ENCODE peak calls at places on chromosomes 2 and 18, in ten cellular contexts. One of them, this sample, is unnamed.

GRCh38 chr2:166841679-166842078 is 46.6 kb upstream of the XIRP2 start:
- DNase-seq in Peyer's patch: no peak
- DNase-seq in right lobe of liver: no peak
- DNase-seq in thyroid gland: no peak
- DNase-seq in body of pancreas: no peak
- DNase-seq in endothelial cell of umbilical vein: no peak
- DNase-seq in hepatocyte: no peak
- DNase-seq in colonic mucosa: no peak
- DNase-seq in adrenal gland: no peak
- DNase-seq in PC-9: no peak
- DNase-seq in this sample: no peak

GRCh38 chr18:36419188-36419912 is 121.8 kb downstream of the FHOD3 start:
- DNase-seq in endothelial cell of umbilical vein: no peak
- DNase-seq in thyroid gland: peak; percentile 71
- DNase-seq in Peyer's patch: no peak
- DNase-seq in colonic mucosa: no peak
- DNase-seq in body of pancreas: no peak
- DNase-seq in right lobe of liver: no peak
- DNase-seq in PC-9: no peak
- DNase-seq in adrenal gland: no peak
- DNase-seq in hepatocyte: no peak
- DNase-seq in this sample: no peak

GRCh38 chr2:226048625-226049024 is 649.1 kb downstream of the NYAP2 start:
- DNase-seq in PC-9: peak; percentile 90
- DNase-seq in Peyer's patch: no peak
- DNase-seq in hepatocyte: peak; percentile 16
- DNase-seq in colonic mucosa: no peak
- DNase-seq in body of pancreas: no peak
- DNase-seq in endothelial cell of umbilical vein: peak; percentile 31
- DNase-seq in thyroid gland: peak; percentile 7
- DNase-seq in adrenal gland: no peak
- DNase-seq in right lobe of liver: no peak
- DNase-seq in this sample: peak; percentile 48

GRCh38 chr18:9478545-9478944 is 3.2 kb downstream of the RALBP1 start:
- DNase-seq in Peyer's patch: no peak
- DNase-seq in thyroid gland: no peak
- DNase-seq in colonic mucosa: no peak
- DNase-seq in hepatocyte: no peak
- DNase-seq in body of pancreas: no peak
- DNase-seq in PC-9: no peak
- DNase-seq in endothelial cell of umbilical vein: no peak
- DNase-seq in adrenal gland: no peak
- DNase-seq in right lobe of liver: no peak
- DNase-seq in this sample: no peak

GRCh38 chr2:1584051-1584531 is 160.2 kb downstream of the PXDN start:
- DNase-seq in thyroid gland: no peak
- DNase-seq in Peyer's patch: no peak
- DNase-seq in colonic mucosa: no peak
- DNase-seq in body of pancreas: no peak
- DNase-seq in right lobe of liver: no peak
- DNase-seq in endothelial cell of umbilical vein: no peak
- DNase-seq in hepatocyte: no peak
- DNase-seq in adrenal gland: no peak
- DNase-seq in PC-9: no peak
- DNase-seq in this sample: no peak

GRCh38 chr2:84870306-84870705 is 10.6 kb downstream of the TRABD2A start:
- DNase-seq in PC-9: no peak
- DNase-seq in thyroid gland: no peak
- DNase-seq in right lobe of liver: no peak
- DNase-seq in colonic mucosa: no peak
- DNase-seq in endothelial cell of umbilical vein: no peak
- DNase-seq in body of pancreas: no peak
- DNase-seq in adrenal gland: no peak
- DNase-seq in hepatocyte: no peak
- DNase-seq in Peyer's patch: peak; percentile 38
- DNase-seq in this sample: no peak

GRCh38 chr2:69902213-69902922 is 8.6 kb downstream of the SNRNP27 start:
- DNase-seq in hepatocyte: no peak
- DNase-seq in Peyer's patch: peak; percentile 72
- DNase-seq in colonic mucosa: no peak
- DNase-seq in PC-9: no peak
- DNase-seq in adrenal gland: no peak
- DNase-seq in body of pancreas: no peak
- DNase-seq in thyroid gland: no peak
- DNase-seq in right lobe of liver: peak; percentile 46
- DNase-seq in endothelial cell of umbilical vein: no peak
- DNase-seq in this sample: no peak

GRCh38 chr18:46160050-46160798 is 56.0 kb downstream of the HAUS1 start:
- DNase-seq in hepatocyte: no peak
- DNase-seq in endothelial cell of umbilical vein: no peak
- DNase-seq in body of pancreas: no peak
- DNase-seq in thyroid gland: peak; percentile 50
- DNase-seq in adrenal gland: no peak
- DNase-seq in PC-9: peak; percentile 77
- DNase-seq in Peyer's patch: no peak
- DNase-seq in colonic mucosa: no peak
- DNase-seq in right lobe of liver: no peak
- DNase-seq in this sample: no peak

GRCh38 chr2:36834203-36834602 is 132.1 kb downstream of the STRN start:
- DNase-seq in colonic mucosa: no peak
- DNase-seq in body of pancreas: no peak
- DNase-seq in Peyer's patch: no peak
- DNase-seq in hepatocyte: no peak
- DNase-seq in PC-9: no peak
- DNase-seq in thyroid gland: no peak
- DNase-seq in endothelial cell of umbilical vein: no peak
- DNase-seq in adrenal gland: no peak
- DNase-seq in right lobe of liver: no peak
- DNase-seq in this sample: no peak

GRCh38 chr18:23547806-23548205 is 38.5 kb downstream of the NPC1 start:
- DNase-seq in hepatocyte: peak; percentile 60
- DNase-seq in PC-9: peak; percentile 74
- DNase-seq in Peyer's patch: no peak
- DNase-seq in endothelial cell of umbilical vein: no peak
- DNase-seq in right lobe of liver: no peak
- DNase-seq in thyroid gland: no peak
- DNase-seq in adrenal gland: peak; percentile 51
- DNase-seq in colonic mucosa: no peak
- DNase-seq in body of pancreas: no peak
- DNase-seq in this sample: no peak

GRCh38 chr2:174681099-174681982 is 82.9 kb downstream of the CHRNA1 start:
- DNase-seq in body of pancreas: no peak
- DNase-seq in colonic mucosa: no peak
- DNase-seq in adrenal gland: no peak
- DNase-seq in Peyer's patch: no peak
- DNase-seq in right lobe of liver: no peak
- DNase-seq in hepatocyte: peak; percentile 59
- DNase-seq in endothelial cell of umbilical vein: no peak
- DNase-seq in PC-9: no peak
- DNase-seq in thyroid gland: no peak
- DNase-seq in this sample: peak; percentile 68

GRCh38 chr2:222459983-222460382 is 35.6 kb downstream of the SGPP2 start:
- DNase-seq in endothelial cell of umbilical vein: no peak
- DNase-seq in right lobe of liver: no peak
- DNase-seq in body of pancreas: no peak
- DNase-seq in Peyer's patch: no peak
- DNase-seq in colonic mucosa: no peak
- DNase-seq in thyroid gland: no peak
- DNase-seq in PC-9: no peak
- DNase-seq in hepatocyte: no peak
- DNase-seq in adrenal gland: no peak
- DNase-seq in this sample: peak; percentile 23

GRCh38 chr2:182559623-182560022 is 132.8 kb upstream of the PDE1A start:
- DNase-seq in colonic mucosa: no peak
- DNase-seq in right lobe of liver: no peak
- DNase-seq in Peyer's patch: no peak
- DNase-seq in endothelial cell of umbilical vein: no peak
- DNase-seq in adrenal gland: no peak
- DNase-seq in body of pancreas: no peak
- DNase-seq in PC-9: no peak
- DNase-seq in thyroid gland: no peak
- DNase-seq in hepatocyte: no peak
- DNase-seq in this sample: no peak

GRCh38 chr2:231547315-231548110 is 17.3 kb upstream of the NMUR1 start:
- DNase-seq in endothelial cell of umbilical vein: no peak
- DNase-seq in thyroid gland: no peak
- DNase-seq in body of pancreas: no peak
- DNase-seq in Peyer's patch: no peak
- DNase-seq in adrenal gland: no peak
- DNase-seq in colonic mucosa: no peak
- DNase-seq in hepatocyte: no peak
- DNase-seq in PC-9: no peak
- DNase-seq in right lobe of liver: no peak
- DNase-seq in this sample: no peak
- H3K36me3 ChIP-seq in endothelial cell of umbilical vein: no peaks in the 10 kb centered on the region
- H3K36me3 ChIP-seq in thyroid gland: no peaks in the 10 kb centered on the region
- H3K36me3 ChIP-seq in body of pancreas: no peaks in the 10 kb centered on the region
- H3K36me3 ChIP-seq in Peyer's patch: no peaks in the 10 kb centered on the region
- H3K36me3 ChIP-seq in adrenal gland: no peaks in the 10 kb centered on the region
- H3K36me3 ChIP-seq in colonic mucosa: no peaks in the 10 kb centered on the region
- H3K36me3 ChIP-seq in hepatocyte: no peaks in the 10 kb centered on the region
- H3K36me3 ChIP-seq in PC-9: no peaks in the 10 kb centered on the region
- H3K36me3 ChIP-seq in right lobe of liver: no peaks in the 10 kb centered on the region
- H3K36me3 ChIP-seq in this sample: no peaks in the 10 kb centered on the region

DNA sequence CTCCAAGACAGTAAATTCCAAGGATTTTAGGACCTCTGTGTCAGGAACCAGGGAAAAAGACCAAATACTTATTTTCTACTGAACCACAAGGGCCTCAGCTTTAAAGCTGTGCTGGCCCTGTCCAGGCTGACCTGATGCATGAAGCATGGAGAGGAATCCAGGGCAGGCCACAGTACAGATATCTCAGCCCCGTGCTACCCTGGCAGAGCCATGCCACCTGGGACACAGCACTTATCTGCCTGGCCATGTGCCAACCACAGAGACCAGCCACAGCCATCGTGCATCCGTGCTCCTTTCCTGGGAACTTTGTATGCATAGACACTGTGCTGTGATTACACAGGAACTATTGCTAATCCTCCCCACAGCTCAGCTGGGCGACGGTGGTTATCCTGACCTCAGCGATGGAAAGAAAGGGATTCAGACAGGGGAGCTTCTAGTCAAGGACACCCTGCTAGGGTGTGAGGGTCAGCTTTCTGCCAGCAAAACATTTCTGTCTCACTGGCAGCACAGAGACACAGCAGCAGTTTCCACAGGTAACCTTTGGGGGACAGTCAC is 687.4 kb upstream of the ID2 start:
- DNase-seq in endothelial cell of umbilical vein: no peak
- DNase-seq in colonic mucosa: no peak
- DNase-seq in PC-9: no peak
- DNase-seq in body of pancreas: peak; percentile 38
- DNase-seq in Peyer's patch: no peak
- DNase-seq in right lobe of liver: peak; percentile 29
- DNase-seq in adrenal gland: peak; percentile 21
- DNase-seq in hepatocyte: no peak
- DNase-seq in thyroid gland: peak; percentile 88
- DNase-seq in this sample: peak; percentile 12
- H3K27ac ChIP-seq in endothelial cell of umbilical vein: no peak overlapping the region
- H3K27ac ChIP-seq in colonic mucosa: no peak overlapping the region
- H3K27ac ChIP-seq in PC-9: no peak overlapping the region
- H3K27ac ChIP-seq in body of pancreas: no peak overlapping the region
- H3K27ac ChIP-seq in Peyer's patch: no peak overlapping the region
- H3K27ac ChIP-seq in right lobe of liver: no peak overlapping the region
- H3K27ac ChIP-seq in adrenal gland: no peak overlapping the region
- H3K27ac ChIP-seq in hepatocyte: no peak overlapping the region
- H3K27ac ChIP-seq in thyroid gland: no peak overlapping the region
- H3K27ac ChIP-seq in this sample: no peak overlapping the region

GRCh38 chr2:9877026-9877425 is 33.8 kb downstream of the TAF1B start:
- DNase-seq in endothelial cell of umbilical vein: no peak
- DNase-seq in Peyer's patch: no peak
- DNase-seq in thyroid gland: no peak
- DNase-seq in body of pancreas: no peak
- DNase-seq in right lobe of liver: no peak
- DNase-seq in adrenal gland: no peak
- DNase-seq in colonic mucosa: no peak
- DNase-seq in PC-9: no peak
- DNase-seq in hepatocyte: no peak
- DNase-seq in this sample: no peak
- H3K36me3 ChIP-seq in endothelial cell of umbilical vein: peaks cover 6% of the 10 kb centered on the region
- H3K36me3 ChIP-seq in Peyer's patch: peaks cover 40% of the 10 kb centered on the region
- H3K36me3 ChIP-seq in thyroid gland: no peaks in the 10 kb centered on the region
- H3K36me3 ChIP-seq in body of pancreas: no peaks in the 10 kb centered on the region
- H3K36me3 ChIP-seq in right lobe of liver: no peaks in the 10 kb centered on the region
- H3K36me3 ChIP-seq in adrenal gland: peaks cover 16% of the 10 kb centered on the region
- H3K36me3 ChIP-seq in colonic mucosa: peaks cover 8% of the 10 kb centered on the region
- H3K36me3 ChIP-seq in PC-9: peaks cover 55% of the 10 kb centered on the region
- H3K36me3 ChIP-seq in hepatocyte: no peaks in the 10 kb centered on the region
- H3K36me3 ChIP-seq in this sample: peaks cover 56% of the 10 kb centered on the region

DNA sequence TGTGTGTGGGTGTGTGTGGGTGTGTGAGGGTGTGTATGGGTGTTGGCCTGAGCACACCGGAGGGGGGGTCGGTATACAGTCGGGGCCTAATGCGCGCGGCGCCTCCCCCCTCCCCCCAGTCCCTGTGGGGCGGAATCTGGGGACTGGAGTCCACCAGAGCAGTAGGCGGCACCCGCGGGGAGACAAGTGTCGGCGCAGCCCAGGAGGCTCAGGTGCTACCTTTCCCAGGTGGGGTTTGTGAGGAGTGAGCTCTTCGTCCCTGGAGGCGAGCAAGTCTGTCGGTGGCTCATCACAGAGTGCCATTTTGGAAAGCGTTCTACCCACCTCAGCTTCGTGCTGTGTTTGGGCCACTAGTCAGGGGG is 2896.1 kb upstream of the TEKT4 start:
- DNase-seq in thyroid gland: no peak
- DNase-seq in body of pancreas: no peak
- DNase-seq in colonic mucosa: no peak
- DNase-seq in endothelial cell of umbilical vein: no peak
- DNase-seq in right lobe of liver: no peak
- DNase-seq in adrenal gland: no peak
- DNase-seq in Peyer's patch: no peak
- DNase-seq in hepatocyte: no peak
- DNase-seq in PC-9: no peak
- DNase-seq in this sample: no peak
- H3K27ac ChIP-seq in thyroid gland: no peak overlapping the region
- H3K27ac ChIP-seq in body of pancreas: no peak overlapping the region
- H3K27ac ChIP-seq in colonic mucosa: no peak overlapping the region
- H3K27ac ChIP-seq in endothelial cell of umbilical vein: no peak overlapping the region
- H3K27ac ChIP-seq in right lobe of liver: no peak overlapping the region
- H3K27ac ChIP-seq in adrenal gland: no peak overlapping the region
- H3K27ac ChIP-seq in Peyer's patch: no peak overlapping the region
- H3K27ac ChIP-seq in hepatocyte: no peak overlapping the region
- H3K27ac ChIP-seq in PC-9: no peak overlapping the region
- H3K27ac ChIP-seq in this sample: no peak overlapping the region

DNA sequence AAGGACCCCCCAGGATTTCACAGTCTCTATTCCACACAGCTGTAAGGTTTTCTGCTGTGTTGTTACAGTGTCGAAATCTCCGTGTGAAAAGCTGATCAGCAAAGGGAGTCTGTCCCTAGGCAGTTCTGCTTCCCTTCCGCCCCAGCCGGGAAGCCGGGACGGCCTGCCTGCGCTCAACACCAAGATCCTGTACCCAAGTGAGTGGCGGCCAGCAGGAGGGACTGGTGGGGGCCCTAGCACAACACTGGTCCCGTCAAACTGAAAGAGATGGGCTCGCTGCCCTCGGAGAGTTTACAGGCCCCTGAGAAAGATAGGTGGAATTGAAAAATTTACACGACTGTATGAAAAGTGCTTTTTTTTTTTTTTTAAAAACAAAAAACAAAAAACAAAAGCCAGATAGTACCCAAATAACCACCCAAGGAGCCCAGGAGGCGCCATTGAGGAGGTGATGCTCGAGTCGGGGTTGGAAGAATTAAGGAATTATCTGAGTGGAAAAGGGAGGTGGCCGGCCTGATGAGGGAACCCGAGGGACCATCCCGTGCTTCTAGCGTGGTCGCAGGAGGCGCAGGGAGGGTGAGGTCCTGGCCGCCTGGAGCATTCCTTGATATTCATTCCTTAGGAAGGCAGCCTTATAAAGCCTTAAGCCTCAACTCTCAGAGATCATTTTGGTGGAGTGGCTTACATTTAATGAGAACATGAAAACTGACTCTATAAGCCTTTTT is 96.7 kb downstream of the DGKD start:
- DNase-seq in hepatocyte: no peak
- DNase-seq in thyroid gland: no peak
- DNase-seq in adrenal gland: no peak
- DNase-seq in colonic mucosa: no peak
- DNase-seq in Peyer's patch: no peak
- DNase-seq in PC-9: no peak
- DNase-seq in endothelial cell of umbilical vein: no peak
- DNase-seq in right lobe of liver: peak; percentile 8
- DNase-seq in body of pancreas: no peak
- DNase-seq in this sample: no peak
- H3K36me3 ChIP-seq in hepatocyte: no peaks in the 10 kb centered on the region
- H3K36me3 ChIP-seq in thyroid gland: peaks cover 80% of the 10 kb centered on the region
- H3K36me3 ChIP-seq in adrenal gland: peaks cover 70% of the 10 kb centered on the region
- H3K36me3 ChIP-seq in colonic mucosa: peaks cover 19% of the 10 kb centered on the region
- H3K36me3 ChIP-seq in Peyer's patch: peaks cover 97% of the 10 kb centered on the region
- H3K36me3 ChIP-seq in PC-9: peaks cover 32% of the 10 kb centered on the region
- H3K36me3 ChIP-seq in endothelial cell of umbilical vein: no peaks in the 10 kb centered on the region
- H3K36me3 ChIP-seq in right lobe of liver: peaks cover 22% of the 10 kb centered on the region
- H3K36me3 ChIP-seq in body of pancreas: no peaks in the 10 kb centered on the region
- H3K36me3 ChIP-seq in this sample: peaks cover 23% of the 10 kb centered on the region